ENCODE peak calls at places on chromosomes 6 and 20, in six cellular contexts. K is transverse colon, T is stomach, V is spleen, G is suprapubic skin, O is SK-N-SH. Y is an unnamed sample. For H3K4me1, the result is how much of the 10 kb centered on the place peaks cover.

GRCh38 chr20:18331694-18332093 is 43.4 kb downstream of the ZNF133 start:
- DNase-seq in G (no peak), V (no peak), O (no peak), K (no peak), T (no peak), Y (no peak)

GRCh38 chr6:113924199-113924791 is 46.7 kb downstream of the HDAC2 start:
- DNase-seq in K (no peak), V (no peak), O (no peak), T (no peak), G (no peak), Y (no peak)

GRCh38 chr6:24126586-24127192 is 674 bp downstream of the NRSN1 start:
- DNase-seq in G (no peak), V (no peak), K (peak), O (peak), T (no peak), Y (no peak)

GRCh38 chr20:4812216-4812615 is 90.5 kb downstream of the PRND start:
- DNase-seq in T (no peak), K (no peak), G (peak), O (no peak), V (no peak), Y (no peak)

GRCh38 chr6:33840064-33840926 is 36.5 kb upstream of the MLN start:
- DNase-seq in V (no peak), O (no peak), G (no peak), T (no peak), K (peak), Y (peak)

GRCh38 chr6:52610745-52611355 is 34.0 kb upstream of the TRAM2 start:
- DNase-seq in O (no peak), T (no peak), K (no peak), V (no peak), G (no peak), Y (no peak)

GRCh38 chr6:118750143-118750542 is 98.8 kb upstream of the CEP85L start:
- DNase-seq in K (no peak), O (no peak), V (no peak), T (no peak), G (no peak), Y (no peak)

GRCh38 chr6:145540741-145541140 is 194.6 kb downstream of the EPM2A start:
- DNase-seq in K (no peak), V (no peak), T (no peak), O (no peak), G (no peak), Y (no peak)

GRCh38 chr6:137744877-137745276 is 122.2 kb upstream of the TNFAIP3 start:
- DNase-seq in O (no peak), T (no peak), G (no peak), V (no peak), K (no peak), Y (no peak)

GRCh38 chr20:35462351-35462750 is 7.0 kb downstream of the CEP250 start:
- DNase-seq in O (no peak), V (no peak), G (no peak), K (no peak), T (no peak), Y (no peak)

GRCh38 chr20:46694484-46694883 is 5.2 kb upstream of the TP53RK start:
- DNase-seq in V (no peak), K (no peak), T (no peak), G (no peak), O (no peak), Y (no peak)

GRCh38 chr20:34065260-34065659 is 46.8 kb downstream of the EIF2S2 start:
- DNase-seq in K (no peak), T (no peak), V (no peak), G (no peak), O (no peak), Y (no peak)

GRCh38 chr20:39800548-39800947 is 838.4 kb downstream of the DHX35 start:
- DNase-seq in G (no peak), O (no peak), V (no peak), K (no peak), T (no peak), Y (no peak)

GRCh38 chr6:11172501-11173337 is 59.7 kb downstream of the NEDD9 start:
- DNase-seq in T (peak), O (peak), G (no peak), V (peak), K (peak), Y (peak)

GRCh38 chr20:51541189-51542032 is 1.1 kb downstream of the NFATC2 start:
- DNase-seq in K (peak), G (peak), T (peak), O (no peak), V (peak), Y (no peak)

GRCh38 chr6:111534366-111534765 is 51.3 kb upstream of the REV3L start:
- DNase-seq in G (no peak), V (no peak), K (peak), O (no peak), T (peak), Y (no peak)

GRCh38 chr20:46746972-46747371 is 37.5 kb downstream of the SLC2A10 start:
- DNase-seq in T (no peak), O (no peak), K (peak), G (no peak), V (no peak), Y (no peak)

GRCh38 chr6:8628063-8628462 is 192.7 kb upstream of the SLC35B3 start:
- DNase-seq in O (no peak), K (no peak), G (no peak), T (no peak), V (no peak), Y (no peak)

GRCh38 chr20:50844430-50845100 is 49.7 kb downstream of the BCAS4 start:
- DNase-seq in T (peak), G (no peak), V (no peak), O (no peak), K (no peak), Y (no peak)

GRCh38 chr6:142740449-142740848 is 204.5 kb downstream of the HIVEP2 start:
- DNase-seq in T (no peak), O (no peak), K (no peak), V (no peak), G (no peak), Y (no peak)

GRCh38 chr20:5168582-5169396 is 42.0 kb downstream of the CDS2 start:
- DNase-seq in T (no peak), K (no peak), O (no peak), V (no peak), G (no peak), Y (no peak)

GRCh38 chr6:170267688-170268087 is 23.2 kb downstream of the DLL1 start:
- DNase-seq in K (no peak), V (no peak), O (no peak), G (no peak), T (no peak), Y (no peak)

GRCh38 chr20:43438578-43439316 is 18.9 kb upstream of the SRSF6 start:
- DNase-seq in O (no peak), G (no peak), V (no peak), K (no peak), T (no peak), Y (no peak)

GRCh38 chr6:36066817-36067216 is 39.2 kb downstream of the MAPK14 start:
- DNase-seq in G (no peak), K (no peak), V (no peak), O (no peak), T (no peak), Y (no peak)

GRCh38 chr6:12356983-12357972 is 67.1 kb downstream of the EDN1 start:
- DNase-seq in T (no peak), K (no peak), V (no peak), G (no peak), O (no peak), Y (no peak)

GRCh38 chr6:25088513-25088912 is 152.8 kb upstream of the RIPOR2 start:
- DNase-seq in V (no peak), K (no peak), G (no peak), O (no peak), T (no peak), Y (no peak)

GRCh38 chr6:120384671-120385070 is 949.6 kb downstream of the TBC1D32 start:
- DNase-seq in V (no peak), G (no peak), O (no peak), K (no peak), T (no peak), Y (no peak)

GRCh38 chr6:126170875-126171489 is 168.9 kb upstream of the CENPW start:
- DNase-seq in V (no peak), G (no peak), O (peak), K (peak), T (no peak), Y (no peak)

GRCh38 chr6:144151010-144151727 is 852 bp downstream of the STX11 start:
- DNase-seq in O (no peak), T (no peak), V (peak), K (peak), G (no peak), Y (peak)

GRCh38 chr6:32046450-32047083 is 8.4 kb downstream of the CYP21A2 start:
- DNase-seq in G (no peak), V (peak), O (peak), T (no peak), K (no peak), Y (no peak)

GRCh38 chr6:30721198-30722024 is 1.3 kb downstream of the TUBB start:
- DNase-seq in G (peak), T (peak), K (peak), O (peak), V (peak), Y (no peak)
- H3K4me1 ChIP-seq in G (half or more), T (half or more), K (under half), O (under half), V (half or more), Y (under half)

GRCh38 chr20:58112017-58112781 is 116.3 kb downstream of the ANKRD60 start:
- DNase-seq in K (no peak), V (no peak), G (peak), T (no peak), O (no peak), Y (no peak)
- TF ChIP-seq POLR2AphosphoS5 in K (no peak), V (no peak), G (no peak), T (no peak), O (peak), Y (no peak)

GRCh38 chr20:16051968-16052367 is 521.3 kb downstream of the KIF16B start:
- DNase-seq in T (no peak), O (no peak), K (no peak), V (no peak), G (no peak), Y (no peak)
- H3K4me1 ChIP-seq in T (under half), O (under half), K (under half), V (under half), G (under half), Y (under half)

GRCh38 chr20:53655909-53656652 is 62.4 kb upstream of the ZNF217 start:
- DNase-seq in K (no peak), O (no peak), G (no peak), V (no peak), T (no peak), Y (no peak)
- TF ChIP-seq POLR2AphosphoS5 in K (no peak), O (no peak), G (no peak), V (no peak), T (no peak), Y (no peak)

GRCh38 chr20:63826753-63827152 is 4.3 kb downstream of the ZBTB46 start:
- DNase-seq in T (no peak), V (no peak), O (no peak), K (no peak), G (no peak), Y (no peak)
- H3K4me1 ChIP-seq in T (under half), V (half or more), O (under half), K (under half), G (under half), Y (under half)